ENCODE peak calls at places on chromosomes 1 and 21, in ten cellular contexts. One of them, this sample, is unnamed.

GRCh38 chr1:199157494-199157893 is 518.7 kb downstream of the PTPRC start:
- DNase-seq in sigmoid colon: no peak
- DNase-seq in body of pancreas: no peak
- DNase-seq in uterus: no peak
- DNase-seq in NB4: no peak
- DNase-seq in HepG2: no peak
- DNase-seq in ovary: no peak
- DNase-seq in IMR-90: peak
- DNase-seq in heart left ventricle: no peak
- DNase-seq in erythroblast: no peak
- DNase-seq in this sample: no peak

GRCh38 chr1:236099622-236100021 is 34.7 kb upstream of the NID1 start:
- DNase-seq in sigmoid colon: no peak
- DNase-seq in body of pancreas: no peak
- DNase-seq in uterus: no peak
- DNase-seq in NB4: no peak
- DNase-seq in HepG2: no peak
- DNase-seq in ovary: no peak
- DNase-seq in IMR-90: peak
- DNase-seq in heart left ventricle: no peak
- DNase-seq in erythroblast: no peak
- DNase-seq in this sample: no peak

GRCh38 chr1:67710417-67710816 is 25.4 kb downstream of the GADD45A start:
- DNase-seq in sigmoid colon: no peak
- DNase-seq in body of pancreas: no peak
- DNase-seq in uterus: no peak
- DNase-seq in NB4: no peak
- DNase-seq in HepG2: no peak
- DNase-seq in ovary: no peak
- DNase-seq in IMR-90: peak
- DNase-seq in heart left ventricle: no peak
- DNase-seq in erythroblast: no peak
- DNase-seq in this sample: no peak

GRCh38 chr21:29217818-29218252 is 80.9 kb upstream of the BACH1 start:
- DNase-seq in sigmoid colon: no peak
- DNase-seq in body of pancreas: no peak
- DNase-seq in uterus: no peak
- DNase-seq in NB4: peak
- DNase-seq in HepG2: peak
- DNase-seq in ovary: no peak
- DNase-seq in IMR-90: peak
- DNase-seq in heart left ventricle: no peak
- DNase-seq in erythroblast: peak
- DNase-seq in this sample: no peak

GRCh38 chr1:212498243-212498642 is 65.5 kb downstream of the NENF start:
- DNase-seq in sigmoid colon: no peak
- DNase-seq in body of pancreas: no peak
- DNase-seq in uterus: peak
- DNase-seq in NB4: peak
- DNase-seq in HepG2: no peak
- DNase-seq in ovary: no peak
- DNase-seq in IMR-90: peak
- DNase-seq in heart left ventricle: no peak
- DNase-seq in erythroblast: no peak
- DNase-seq in this sample: no peak

GRCh38 chr1:2853711-2854110 is 52.2 kb upstream of the TTC34 start:
- DNase-seq in sigmoid colon: no peak
- DNase-seq in body of pancreas: no peak
- DNase-seq in uterus: no peak
- DNase-seq in NB4: no peak
- DNase-seq in HepG2: no peak
- DNase-seq in ovary: no peak
- DNase-seq in IMR-90: no peak
- DNase-seq in heart left ventricle: peak
- DNase-seq in erythroblast: no peak
- DNase-seq in this sample: no peak

GRCh38 chr1:199774433-199775089 is 252.9 kb upstream of the NR5A2 start:
- DNase-seq in sigmoid colon: no peak
- DNase-seq in body of pancreas: peak
- DNase-seq in uterus: no peak
- DNase-seq in NB4: no peak
- DNase-seq in HepG2: no peak
- DNase-seq in ovary: no peak
- DNase-seq in IMR-90: peak
- DNase-seq in heart left ventricle: no peak
- DNase-seq in erythroblast: no peak
- DNase-seq in this sample: no peak

GRCh38 chr1:40391688-40392145 is 18.2 kb downstream of the SMAP2 start:
- DNase-seq in sigmoid colon: no peak
- DNase-seq in body of pancreas: no peak
- DNase-seq in uterus: no peak
- DNase-seq in NB4: no peak
- DNase-seq in HepG2: no peak
- DNase-seq in ovary: no peak
- DNase-seq in IMR-90: no peak
- DNase-seq in heart left ventricle: no peak
- DNase-seq in erythroblast: no peak
- DNase-seq in this sample: no peak

DNA sequence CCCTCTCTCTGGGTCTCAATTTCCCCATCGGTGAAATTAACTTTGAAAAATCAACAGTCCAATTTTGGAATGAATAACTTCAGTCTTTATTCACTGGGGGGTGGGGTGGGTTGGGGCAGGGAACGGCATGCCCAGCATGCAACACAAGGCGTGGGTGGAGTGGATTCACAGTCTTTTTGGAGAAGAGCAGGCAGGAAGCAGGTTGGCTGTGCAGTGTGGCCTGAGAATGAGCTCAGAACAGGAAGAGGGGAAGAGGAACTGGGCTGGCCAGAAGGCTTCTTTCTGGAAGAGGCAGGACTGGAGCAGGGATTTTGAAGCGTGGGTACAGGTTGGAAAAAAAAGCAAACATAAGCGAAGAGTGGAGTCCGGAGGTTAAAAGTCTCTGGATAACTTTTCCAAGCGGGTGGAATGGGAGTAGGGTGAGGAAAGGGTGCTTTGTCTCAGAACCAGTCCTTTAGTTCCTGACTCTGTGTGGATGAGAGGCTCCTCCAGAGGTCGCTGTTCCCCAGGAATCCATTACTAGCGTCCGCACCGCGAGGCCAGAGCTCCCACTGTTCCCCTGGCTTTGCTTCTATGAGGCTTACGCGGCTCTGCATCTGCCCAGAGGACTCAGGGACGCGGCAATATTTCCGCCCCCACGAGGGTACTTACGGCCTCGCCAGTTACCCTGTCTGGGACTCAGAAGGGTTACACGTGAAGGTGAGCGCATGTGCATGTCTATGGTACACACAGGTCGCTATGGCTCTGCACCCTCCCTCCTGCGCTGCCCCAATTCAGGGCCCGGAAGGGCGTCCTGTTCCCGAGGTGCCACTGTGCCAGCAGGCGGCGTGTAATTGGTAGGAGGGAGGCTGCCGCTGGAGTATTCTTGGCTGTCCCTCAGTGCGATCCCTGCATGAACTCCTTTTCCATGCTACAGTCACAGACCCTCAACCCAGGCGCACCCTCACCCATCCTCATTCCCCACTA is 5.5 kb upstream of the FOXD2 start:
- DNase-seq in sigmoid colon: peak
- DNase-seq in body of pancreas: peak
- DNase-seq in uterus: peak
- DNase-seq in NB4: peak
- DNase-seq in HepG2: peak
- DNase-seq in ovary: peak
- DNase-seq in IMR-90: peak
- DNase-seq in heart left ventricle: peak
- DNase-seq in erythroblast: peak
- DNase-seq in this sample: no peak
- TF ChIP-seq POLR2A in sigmoid colon: no peak
- TF ChIP-seq POLR2A in body of pancreas: no peak
- TF ChIP-seq POLR2A in uterus: no peak
- TF ChIP-seq POLR2A in NB4: no peak
- TF ChIP-seq POLR2A in HepG2: no peak
- TF ChIP-seq POLR2A in ovary: no peak
- TF ChIP-seq POLR2A in IMR-90: no peak
- TF ChIP-seq POLR2A in heart left ventricle: no peak
- TF ChIP-seq POLR2A in erythroblast: no peak
- TF ChIP-seq POLR2A in this sample: no peak

GRCh38 chr1:244651956-244652698 is 799 bp upstream of the DESI2 start:
- DNase-seq in sigmoid colon: no peak
- DNase-seq in body of pancreas: no peak
- DNase-seq in uterus: no peak
- DNase-seq in NB4: no peak
- DNase-seq in HepG2: no peak
- DNase-seq in ovary: no peak
- DNase-seq in IMR-90: peak
- DNase-seq in heart left ventricle: no peak
- DNase-seq in erythroblast: no peak
- DNase-seq in this sample: no peak
- TF ChIP-seq POLR2A in sigmoid colon: no peak
- TF ChIP-seq POLR2A in body of pancreas: no peak
- TF ChIP-seq POLR2A in uterus: no peak
- TF ChIP-seq POLR2A in NB4: no peak
- TF ChIP-seq POLR2A in HepG2: peak
- TF ChIP-seq POLR2A in ovary: no peak
- TF ChIP-seq POLR2A in IMR-90: no peak
- TF ChIP-seq POLR2A in heart left ventricle: no peak
- TF ChIP-seq POLR2A in erythroblast: no peak
- TF ChIP-seq POLR2A in this sample: no peak

DNA sequence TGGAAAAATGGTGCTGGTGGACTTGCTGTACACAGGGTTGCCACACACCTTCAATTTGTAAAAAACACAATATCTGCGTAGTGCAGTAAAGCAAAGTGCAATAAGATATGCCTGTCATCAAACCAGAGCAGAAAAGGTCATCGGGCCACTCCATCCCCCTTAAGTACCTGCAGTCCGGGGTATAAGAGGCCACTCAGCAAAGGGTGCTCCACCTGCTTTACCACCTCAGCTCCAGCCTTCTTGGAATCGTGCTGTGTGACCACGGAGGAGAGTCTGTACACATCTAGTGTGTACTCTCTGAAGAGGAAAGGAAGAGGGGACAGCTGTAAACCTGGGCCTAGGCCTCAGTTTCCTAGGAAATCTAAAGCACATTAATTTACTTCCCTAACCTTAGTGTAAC is 10.8 kb downstream of the YARS1 start:
- DNase-seq in sigmoid colon: no peak
- DNase-seq in body of pancreas: no peak
- DNase-seq in uterus: no peak
- DNase-seq in NB4: no peak
- DNase-seq in HepG2: no peak
- DNase-seq in ovary: no peak
- DNase-seq in IMR-90: no peak
- DNase-seq in heart left ventricle: no peak
- DNase-seq in erythroblast: no peak
- DNase-seq in this sample: no peak
- TF ChIP-seq POLR2A in sigmoid colon: no peak
- TF ChIP-seq POLR2A in body of pancreas: no peak
- TF ChIP-seq POLR2A in uterus: no peak
- TF ChIP-seq POLR2A in NB4: no peak
- TF ChIP-seq POLR2A in HepG2: no peak
- TF ChIP-seq POLR2A in ovary: no peak
- TF ChIP-seq POLR2A in IMR-90: no peak
- TF ChIP-seq POLR2A in heart left ventricle: no peak
- TF ChIP-seq POLR2A in erythroblast: no peak
- TF ChIP-seq POLR2A in this sample: no peak

DNA sequence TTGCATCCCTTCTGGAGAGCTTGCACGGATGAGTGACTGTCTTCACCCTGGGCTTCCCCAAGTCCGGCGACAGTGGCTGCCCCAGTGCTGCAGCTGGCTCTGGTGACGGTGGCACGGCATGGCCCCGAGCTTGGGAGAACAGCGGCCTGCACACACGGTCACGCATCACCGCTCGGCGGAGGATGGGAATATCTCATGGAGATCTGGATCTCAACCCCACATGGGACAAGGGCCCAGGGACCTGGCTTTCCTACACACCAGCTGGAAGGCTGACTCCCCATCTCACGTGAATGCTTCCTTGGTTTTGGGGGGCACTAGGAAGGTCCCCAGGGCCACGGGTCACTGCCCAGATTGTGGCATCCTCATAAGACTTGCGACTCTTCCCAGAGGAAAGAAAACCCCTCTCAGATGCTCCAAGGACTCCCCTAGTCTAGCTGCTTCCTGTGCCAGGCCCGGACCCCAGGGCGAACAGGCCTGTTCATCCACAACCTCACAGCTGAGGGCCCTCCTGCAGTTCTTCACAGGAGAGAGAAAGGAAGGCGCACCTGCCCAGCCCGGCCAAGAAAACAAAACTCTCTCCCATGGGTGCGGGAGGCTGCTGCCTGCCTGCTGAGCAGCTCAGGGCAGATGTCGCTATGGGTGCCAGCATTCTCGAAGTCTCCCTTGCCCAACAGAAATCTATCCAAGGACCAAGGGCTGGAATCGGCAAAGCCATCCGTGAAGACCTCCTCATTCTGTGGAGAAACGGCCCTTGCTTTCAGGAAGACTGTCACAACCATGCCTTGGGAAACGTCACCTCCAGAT is 9.9 kb downstream of the CFAP410 start:
- DNase-seq in sigmoid colon: no peak
- DNase-seq in body of pancreas: no peak
- DNase-seq in uterus: no peak
- DNase-seq in NB4: no peak
- DNase-seq in HepG2: no peak
- DNase-seq in ovary: no peak
- DNase-seq in IMR-90: no peak
- DNase-seq in heart left ventricle: no peak
- DNase-seq in erythroblast: no peak
- DNase-seq in this sample: no peak
- TF ChIP-seq POLR2A in sigmoid colon: no peak
- TF ChIP-seq POLR2A in body of pancreas: no peak
- TF ChIP-seq POLR2A in uterus: no peak
- TF ChIP-seq POLR2A in NB4: no peak
- TF ChIP-seq POLR2A in HepG2: no peak
- TF ChIP-seq POLR2A in ovary: no peak
- TF ChIP-seq POLR2A in IMR-90: no peak
- TF ChIP-seq POLR2A in heart left ventricle: no peak
- TF ChIP-seq POLR2A in erythroblast: no peak
- TF ChIP-seq POLR2A in this sample: no peak

This sample was measured in suprapubic skin.